ENCODE peak calls at places on chromosomes 1 and 21, in four cellular contexts. I, Q, W and F are unnamed samples.

GRCh38 chr1:176567190-176567794 is 104.3 kb downstream of the PAPPA2 start:
- DNase-seq in Q (no peak), I (no peak), W (no peak), F (no peak)

GRCh38 chr1:71086331-71086730 is 5.5 kb upstream of the ZRANB2 start:
- DNase-seq in I (no peak), W (no peak), Q (no peak), F (no peak)

GRCh38 chr1:2587860-2588571 is 1.4 kb downstream of the PRXL2B start:
- DNase-seq in I (no peak), Q (no peak), W (no peak), F (no peak)

GRCh38 chr1:229027622-229028182 is 243.2 kb upstream of the RAB4A start:
- DNase-seq in Q (no peak), I (peak; percentile 41), W (peak; percentile 83), F (peak; percentile 86)

GRCh38 chr1:118902299-118903270 is 85.6 kb downstream of the TBX15 start:
- DNase-seq in W (no peak), Q (no peak), I (no peak), F (no peak)

GRCh38 chr1:3959361-3959760 is 59.3 kb upstream of the C1orf174 start:
- DNase-seq in W (no peak), I (no peak), Q (no peak), F (no peak)

GRCh38 chr1:27018316-27018715 is 5.7 kb upstream of the TENT5B start:
- DNase-seq in W (no peak), Q (no peak), I (no peak), F (no peak)

GRCh38 chr1:245715970-245716369 is 561.2 kb downstream of the KIF26B start:
- DNase-seq in W (no peak), I (no peak), Q (peak; percentile 26), F (no peak)

GRCh38 chr1:244241438-244241837 is 190.4 kb downstream of the ZBTB18 start:
- DNase-seq in W (no peak), Q (no peak), I (no peak), F (no peak)

GRCh38 chr1:181141431-181141910 is 53.0 kb downstream of the IER5 start:
- DNase-seq in I (no peak), W (peak; percentile 67), Q (no peak), F (no peak)

GRCh38 chr1:183404456-183404855 is 13.7 kb downstream of the NMNAT2 start:
- DNase-seq in I (no peak), Q (no peak), W (no peak), F (no peak)

GRCh38 chr1:208273386-208274021 is 29.3 kb upstream of the PLXNA2 start:
- DNase-seq in Q (no peak), I (no peak), W (no peak), F (no peak)

GRCh38 chr1:39105061-39105840 is 79.1 kb downstream of the NDUFS5 start:
- DNase-seq in I (peak; percentile 76), Q (no peak), W (peak; percentile 90), F (no peak)

GRCh38 chr1:209076688-209077087 is 506.8 kb upstream of the CAMK1G start:
- DNase-seq in Q (no peak), W (no peak), I (peak; percentile 73), F (peak; percentile 33)

GRCh38 chr21:39397651-39398385 is 47.8 kb downstream of the LCA5L start:
- DNase-seq in I (no peak), Q (no peak), W (no peak), F (no peak)

GRCh38 chr1:219155140-219155539 is 18.5 kb upstream of the LYPLAL1 start:
- DNase-seq in Q (no peak), I (no peak), W (no peak), F (no peak)

GRCh38 chr21:31142600-31142999 is 104.3 kb upstream of the KRTAP19-8 start:
- DNase-seq in Q (no peak), I (peak; percentile 33), W (no peak), F (no peak)

GRCh38 chr1:87600848-87601247 is 272.2 kb downstream of the LMO4 start:
- DNase-seq in Q (peak; percentile 4), W (no peak), I (no peak), F (no peak)

GRCh38 chr1:5990913-5991783 is 1.1 kb downstream of the NPHP4 start:
- DNase-seq in W (no peak), I (peak; percentile 37), Q (no peak), F (no peak)

GRCh38 chr1:173193639-173194038 is 13.5 kb downstream of the TNFSF4 start:
- DNase-seq in W (no peak), I (no peak), Q (peak; percentile 31), F (no peak)

GRCh38 chr21:25878334-25878733 is 143.6 kb downstream of the GABPA start:
- DNase-seq in I (no peak), Q (no peak), W (no peak), F (no peak)

GRCh38 chr1:43573066-43573799 is 42.5 kb downstream of the PTPRF start:
- DNase-seq in I (no peak), Q (peak; percentile 56), W (no peak), F (no peak)

GRCh38 chr1:206526064-206526911 is 19.0 kb downstream of the RASSF5 start:
- DNase-seq in I (no peak), Q (no peak), W (peak; percentile 25), F (no peak)

GRCh38 chr1:208272311-208272710 is 28.1 kb upstream of the PLXNA2 start:
- DNase-seq in I (no peak), Q (no peak), W (no peak), F (no peak)

GRCh38 chr21:41781047-41781405 is 14.2 kb upstream of the RIPK4 start:
- DNase-seq in I (no peak), Q (no peak), W (no peak), F (no peak)

GRCh38 chr1:64000021-64000420 is 203.4 kb upstream of the UBE2U start:
- DNase-seq in I (no peak), Q (peak; percentile 36), W (no peak), F (no peak)

GRCh38 chr1:87274851-87275250 is 53.8 kb upstream of the LMO4 start:
- DNase-seq in Q (no peak), I (no peak), W (no peak), F (no peak)

GRCh38 chr1:152107984-152108898 is 7.0 kb downstream of the TCHH start:
- DNase-seq in I (no peak), Q (no peak), W (no peak), F (no peak)
- H3K4me3 ChIP-seq in I (no peak overlapping the region), Q (peak overlapping the region; percentile 4), W (no peak overlapping the region), F (no peak overlapping the region)

GRCh38 chr1:156660752-156661112 is 16.5 kb downstream of the NES start:
- DNase-seq in W (no peak), I (no peak), Q (no peak), F (no peak)

GRCh38 chr1:156658496-156658895 is 16.6 kb downstream of the BCAN start:
- DNase-seq in I (no peak), Q (no peak), W (no peak), F (no peak)

GRCh38 chr1:156658945-156659574 is 17.1 kb downstream of the BCAN start:
- DNase-seq in Q (no peak), W (no peak), I (peak; percentile 46), F (no peak)

GRCh38 chr1:156659994-156660751 is 17.0 kb downstream of the NES start:
- DNase-seq in Q (peak; percentile 92), I (peak; percentile 98), W (peak; percentile 98), F (peak; percentile 89)

GRCh38 chr1:156659672-156659993 is 17.6 kb downstream of the NES start:
- DNase-seq in I (no peak), Q (no peak), W (no peak), F (no peak)
- H3K4me3 ChIP-seq in I (peak overlapping the region; percentile 57), Q (peak overlapping the region; percentile 10), W (peak overlapping the region; percentile 20), F (peak overlapping the region; percentile 21)

GRCh38 chr1:240575976-240576666 is 35.8 kb downstream of the GREM2 start:
- DNase-seq in W (no peak), I (peak; percentile 39), Q (no peak), F (peak; percentile 82)
- H3K4me3 ChIP-seq in W (no peak overlapping the region), I (no peak overlapping the region), Q (no peak overlapping the region), F (no peak overlapping the region)

GRCh38 chr1:12088607-12089006 is 25.5 kb downstream of the TNFRSF8 start:
- DNase-seq in W (no peak), Q (no peak), I (peak; percentile 51), F (peak; percentile 92)
- H3K4me3 ChIP-seq in W (no peak overlapping the region), Q (no peak overlapping the region), I (no peak overlapping the region), F (peak overlapping the region; percentile 17)

GRCh38 chr1:107593436-107594209 is 371.4 kb downstream of the VAV3 start:
- DNase-seq in W (no peak), I (no peak), Q (no peak), F (no peak)
- H3K4me3 ChIP-seq in W (no peak overlapping the region), I (no peak overlapping the region), Q (no peak overlapping the region), F (no peak overlapping the region)

GRCh38 chr1:230750986-230751625 is 3.9 kb downstream of the CAPN9 start:
- DNase-seq in I (no peak), W (no peak), Q (no peak), F (no peak)

GRCh38 chr1:230747886-230748800 is 955 bp downstream of the CAPN9 start:
- DNase-seq in W (no peak), I (no peak), Q (no peak), F (no peak)

GRCh38 chr1:230749150-230749549 is 2.0 kb downstream of the CAPN9 start:
- DNase-seq in Q (no peak), I (peak; percentile 9), W (no peak), F (no peak)

GRCh38 chr1:230750576-230750975 is 3.4 kb downstream of the CAPN9 start:
- DNase-seq in I (no peak), W (no peak), Q (no peak), F (no peak)

DNA sequence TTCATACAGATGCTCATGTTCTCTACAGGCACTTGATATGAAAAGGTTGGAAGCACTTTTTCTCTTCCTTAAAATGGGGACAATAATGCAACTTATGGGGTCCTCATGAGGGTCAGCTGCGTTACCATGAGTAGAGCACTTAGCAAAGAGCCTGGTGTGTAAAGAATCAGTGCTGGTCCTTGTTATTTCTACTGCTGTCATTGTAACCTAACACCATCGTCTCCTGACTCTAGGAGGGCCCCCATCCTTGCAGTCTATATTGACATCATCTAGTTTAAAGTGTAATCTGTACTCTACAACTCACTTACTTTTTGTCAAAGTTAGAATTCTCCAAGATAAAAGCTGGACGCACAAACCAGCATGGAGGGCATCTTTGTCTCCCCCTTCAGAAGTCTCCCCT is 2.4 kb downstream of the CAPN9 start:
- DNase-seq in W (no peak), I (no peak), Q (no peak), F (no peak)
- H3K4me3 ChIP-seq in W (no peak overlapping the region), I (no peak overlapping the region), Q (no peak overlapping the region), F (no peak overlapping the region)